ENCODE peak calls at places on chromosomes 7 and 10, in five cellular contexts. D, F, I, X and J are unnamed samples.

GRCh38 chr10:75050520-75050919 is 60.9 kb upstream of the SAMD8 start:
- DNase-seq in D (no peak), F (no peak), I (no peak), X (no peak), J (no peak)

GRCh38 chr7:39978252-39978934 is 28.3 kb downstream of the CDK13 start:
- DNase-seq in D (no peak), F (no peak), I (no peak), X (no peak), J (no peak)

GRCh38 chr7:155190608-155191536 is 106.8 kb upstream of the INSIG1 start:
- DNase-seq in D (peak; percentile 93), F (peak; percentile 83), I (peak; percentile 39), X (no peak), J (no peak)

GRCh38 chr10:96511044-96511945 is 2.4 kb downstream of the TLL2 start:
- DNase-seq in D (peak; percentile 76), F (peak; percentile 55), I (peak; percentile 84), X (no peak), J (no peak)

GRCh38 chr7:87152897-87153641 is 816 bp downstream of the DMTF1 start:
- DNase-seq in D (peak; percentile 22), F (peak; percentile 33), I (peak; percentile 19), X (no peak), J (no peak)

GRCh38 chr7:81361769-81362168 is 408.1 kb downstream of the HGF start:
- DNase-seq in D (no peak), F (no peak), I (no peak), X (peak; percentile 26), J (no peak)

GRCh38 chr7:114818501-114818900 is 103.4 kb upstream of the MDFIC start:
- DNase-seq in D (no peak), F (no peak), I (no peak), X (no peak), J (no peak)

GRCh38 chr10:90965720-90966119 is 44.8 kb upstream of the ANKRD1 start:
- DNase-seq in D (no peak), F (no peak), I (no peak), X (no peak), J (no peak)

GRCh38 chr7:46741924-46742607 is 821.0 kb upstream of the IGFBP3 start:
- DNase-seq in D (no peak), F (no peak), I (no peak), X (peak; percentile 71), J (no peak)

GRCh38 chr10:42969909-42970308 is 107.0 kb upstream of the RET start:
- DNase-seq in D (no peak), F (no peak), I (no peak), X (no peak), J (no peak)

GRCh38 chr7:54960517-54960916 is 58.3 kb upstream of the EGFR start:
- DNase-seq in D (no peak), F (no peak), I (no peak), X (no peak), J (no peak)

GRCh38 chr7:19284136-19284535 is 138.9 kb upstream of the FERD3L start:
- DNase-seq in D (no peak), F (no peak), I (no peak), X (no peak), J (no peak)

GRCh38 chr10:27390681-27391080 is 113.4 kb upstream of the RAB18 start:
- DNase-seq in D (no peak), F (no peak), I (no peak), X (no peak), J (no peak)

GRCh38 chr10:72242675-72243074 is 26.6 kb upstream of the ASCC1 start:
- DNase-seq in D (peak; percentile 42), F (no peak), I (no peak), X (no peak), J (no peak)

GRCh38 chr7:20301311-20301939 is 29.3 kb upstream of the ITGB8 start:
- DNase-seq in D (no peak), F (no peak), I (no peak), X (no peak), J (peak; percentile 32)

GRCh38 chr10:78375854-78376785 is 342.5 kb downstream of the RPS24 start:
- DNase-seq in D (no peak), F (no peak), I (no peak), X (no peak), J (no peak)

GRCh38 chr10:124145109-124145860 is 51.9 kb upstream of the CHST15 start:
- DNase-seq in D (no peak), F (no peak), I (no peak), X (no peak), J (no peak)

GRCh38 chr7:4973728-4974198 is 14.8 kb upstream of the MMD2 start:
- DNase-seq in D (peak; percentile 91), F (peak; percentile 92), I (peak; percentile 95), X (peak; percentile 80), J (peak; percentile 82)

GRCh38 chr10:132134541-132135397 is 52.0 kb upstream of the DPYSL4 start:
- DNase-seq in D (no peak), F (no peak), I (no peak), X (no peak), J (no peak)

GRCh38 chr7:129990403-129991192 is 37.8 kb upstream of the UBE2H start:
- DNase-seq in D (no peak), F (no peak), I (no peak), X (no peak), J (no peak)